ENCODE peak calls at places on chromosomes 3 and 15, in five cellular contexts. W is body of pancreas; U is CD8-positive, alpha-beta T cell; G is kidney; J is H9. V is an unnamed sample. For H3K4me1 and H3K9me3, the result is how much of the 10 kb centered on the place peaks cover.

GRCh38 chr3:48845170-48845569 is 2.5 kb downstream of the PRKAR2A start:
- DNase-seq in U (no peak), G (no peak), J (no peak), W (no peak), V (no peak)

GRCh38 chr15:101128696-101129095 is 123.2 kb downstream of the CHSY1 start:
- DNase-seq in G (peak), W (no peak), J (no peak), U (no peak), V (no peak)

GRCh38 chr3:8201886-8202285 is 299.7 kb upstream of the LMCD1 start:
- DNase-seq in U (no peak), W (no peak), G (no peak), J (no peak), V (no peak)

GRCh38 chr3:177210744-177211502 is 13.6 kb upstream of the TBL1XR1 start:
- DNase-seq in G (no peak), J (no peak), U (no peak), W (no peak), V (no peak)

GRCh38 chr3:7637694-7638093 is 776.8 kb downstream of the GRM7 start:
- DNase-seq in G (no peak), U (no peak), W (no peak), J (no peak), V (no peak)

GRCh38 chr15:63473999-63474809 is 30.2 kb upstream of the USP3 start:
- DNase-seq in W (peak), G (no peak), U (peak), J (peak), V (no peak)

GRCh38 chr3:49802719-49803463 is at the start of gene INKA1:
- DNase-seq in J (peak), U (peak), W (peak), G (peak), V (peak)

GRCh38 chr15:59616390-59616789 is 4.8 kb downstream of the GCNT3 start:
- DNase-seq in J (no peak), U (no peak), G (no peak), W (no peak), V (no peak)

GRCh38 chr3:172129868-172130751 is 90.7 kb downstream of the FNDC3B start:
- DNase-seq in J (no peak), W (peak), G (peak), U (no peak), V (peak)

GRCh38 chr3:42936157-42936981 is 30.4 kb downstream of the ZNF662 start:
- DNase-seq in W (peak), U (no peak), J (no peak), G (peak), V (peak)

GRCh38 chr3:171005648-171006047 is 20.9 kb downstream of the SLC2A2 start:
- DNase-seq in J (no peak), W (no peak), G (no peak), U (no peak), V (no peak)
- H3K4me1 ChIP-seq in J (under half), W (under half), G (under half), U (under half), V (under half)

GRCh38 chr15:20340931-20341661 is 200.5 kb downstream of the GOLGA6L6 start:
- DNase-seq in W (peak), U (peak), J (peak), G (peak), V (peak)
- H3K9me3 ChIP-seq in W (under half), U (under half), J (half or more), G (under half), V (under half)

DNA sequence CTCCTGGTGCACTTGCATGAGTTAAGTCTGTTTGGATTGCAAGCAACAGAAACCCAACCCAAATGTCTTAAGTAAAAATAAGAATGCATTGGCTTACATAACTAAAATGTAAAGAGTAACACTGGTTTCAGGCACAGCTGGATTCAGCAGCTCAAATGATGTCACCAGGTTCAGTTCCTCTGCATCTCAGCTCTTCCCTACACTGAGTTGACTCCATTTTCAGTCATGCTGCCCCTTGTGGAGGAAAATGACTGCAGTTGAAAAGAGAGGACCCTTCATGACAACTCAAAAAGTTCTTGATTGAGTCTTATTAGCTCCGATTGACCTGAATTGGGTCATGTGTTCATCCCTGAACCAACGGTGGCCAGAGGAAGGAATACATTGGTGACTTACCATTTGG is 138.5 kb upstream of the ABI3BP start:
- DNase-seq in J (no peak), G (no peak), U (no peak), W (no peak), V (no peak)
- TF ChIP-seq CTCF in J (peak), G (no peak), U (no peak), W (no peak), V (no peak)

GRCh38 chr15:99344639-99345038 is 93.4 kb downstream of the LRRC28 start:
- DNase-seq in U (no peak), G (no peak), J (no peak), W (no peak), V (no peak)
- H3K4me1 ChIP-seq in U (under half), G (under half), J (under half), W (under half), V (under half)

GRCh38 chr15:95469601-95470000 is 860.9 kb upstream of the NR2F2 start:
- DNase-seq in U (no peak), J (no peak), W (no peak), G (no peak), V (no peak)
- H3K9me3 ChIP-seq in U (under half), J (under half), W (under half), G (under half), V (under half)

GRCh38 chr15:91102546-91103330 is 2.7 kb downstream of the SV2B start:
- DNase-seq in U (no peak), W (no peak), J (no peak), G (no peak), V (no peak)

GRCh38 chr15:91101356-91101920 is 1.4 kb downstream of the SV2B start:
- DNase-seq in W (no peak), G (no peak), U (no peak), J (no peak), V (no peak)

GRCh38 chr15:91098451-91098850 is 1.6 kb upstream of the SV2B start:
- DNase-seq in W (no peak), J (no peak), U (no peak), G (no peak), V (no peak)

GRCh38 chr15:91100561-91101355 is 701 bp downstream of the SV2B start:
- DNase-seq in U (no peak), W (no peak), G (no peak), J (no peak), V (no peak)

GRCh38 chr15:91099616-91100560 is at the start of gene SV2B:
- DNase-seq in W (peak), U (no peak), J (peak), G (peak), V (no peak)
- TF ChIP-seq CTCF in W (peak), U (no peak), J (peak), G (no peak), V (peak)

GRCh38 chr3:125141596-125142417 is 70.7 kb downstream of the SLC12A8 start:
- DNase-seq in J (peak), G (peak), W (peak), U (peak), V (peak)

GRCh38 chr3:125143982-125144652 is 68.4 kb downstream of the SLC12A8 start:
- DNase-seq in U (no peak), G (no peak), J (no peak), W (no peak), V (no peak)

GRCh38 chr3:125140817-125141595 is 71.5 kb downstream of the SLC12A8 start:
- DNase-seq in G (no peak), U (no peak), J (no peak), W (no peak), V (no peak)

GRCh38 chr3:125143538-125143937 is 69.0 kb downstream of the SLC12A8 start:
- DNase-seq in J (no peak), G (no peak), W (no peak), U (no peak), V (no peak)

GRCh38 chr3:125142418-125142778 is 70.2 kb downstream of the SLC12A8 start:
- DNase-seq in G (no peak), W (no peak), U (no peak), J (no peak), V (no peak)
- H3K4me1 ChIP-seq in G (under half), W (under half), U (under half), J (under half), V (under half)

DNA sequence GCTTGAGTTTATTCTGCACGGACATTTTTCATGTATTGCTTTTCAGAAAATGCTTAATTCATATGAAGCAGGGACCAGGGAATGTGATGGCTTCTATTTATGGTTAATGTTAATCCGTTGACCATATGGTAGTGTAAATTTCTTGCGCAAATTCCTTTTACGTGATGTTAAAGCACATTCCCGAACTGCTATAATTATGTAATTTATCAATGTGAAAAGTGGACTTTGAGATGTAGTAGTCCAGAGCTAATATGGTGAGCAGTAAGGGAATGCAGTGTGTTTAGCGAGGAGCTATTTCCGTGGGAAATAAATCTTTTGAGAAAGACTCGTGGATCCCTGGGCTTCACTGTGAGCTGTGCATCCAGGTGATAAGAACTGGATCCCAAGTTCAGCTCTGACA is 27.3 kb downstream of the ANAPC13 start:
- DNase-seq in J (no peak), G (no peak), W (no peak), U (no peak), V (no peak)
- H3K9me3 ChIP-seq in J (under half), G (under half), W (under half), U (under half), V (under half)

DNA sequence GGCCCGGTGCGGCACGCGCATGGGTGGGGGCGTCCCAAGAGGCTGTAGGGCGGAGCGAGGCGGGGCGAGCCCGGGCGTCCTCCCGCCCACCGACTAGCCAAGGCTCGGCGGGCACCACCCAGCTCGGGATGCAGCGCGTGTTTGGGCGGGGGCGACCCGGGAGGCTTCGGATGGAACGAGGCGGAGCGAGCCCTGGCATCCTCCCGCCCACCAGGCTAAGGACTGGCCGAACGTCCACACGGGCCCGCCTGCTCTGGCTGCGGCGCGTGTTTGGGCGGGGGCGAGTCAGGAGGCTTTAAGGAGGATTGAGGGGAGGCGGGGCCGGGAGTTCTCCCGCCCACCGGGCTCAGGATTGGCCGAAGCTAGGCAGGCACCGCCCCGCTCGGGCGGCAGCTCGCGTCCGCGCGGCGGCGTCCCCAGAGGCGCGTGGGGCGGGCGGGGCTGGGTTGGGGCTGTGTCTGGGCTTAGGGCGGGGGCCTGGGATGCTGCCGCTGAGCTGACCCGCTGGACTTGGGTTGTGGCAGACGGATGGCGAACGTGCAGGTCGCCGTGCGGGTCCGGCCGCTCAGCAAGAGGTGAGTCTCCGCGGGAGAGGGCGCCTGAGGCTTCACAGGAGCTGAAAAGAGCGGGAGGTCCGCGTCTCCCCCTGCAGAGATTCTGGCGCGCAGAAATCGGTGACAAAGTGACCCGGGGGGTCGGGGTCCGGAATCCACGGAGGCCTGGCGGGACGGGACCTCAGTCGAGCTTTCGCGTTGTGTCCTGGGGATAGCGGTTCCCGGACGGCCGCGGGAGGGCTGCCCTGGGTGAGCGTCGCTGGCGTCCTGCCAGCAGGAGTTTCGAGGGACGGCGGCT is at the start of gene STARD9:
- DNase-seq in U (peak), W (peak), J (peak), G (peak), V (peak)
- TF ChIP-seq CTCF in U (no peak), W (no peak), J (no peak), G (no peak), V (no peak)